ENCODE peak calls at places on chromosome 11, in ten cellular contexts. O is NCI-H2029 treated with DMSO at 0.1 percent for 48 hours; V is iPS-NIHi11; W is RPMI7951; N is WTC11; R is HFF-Myc; Q is right cardiac atrium; I is activated gamma-delta T cell treated with Interleukin-2 at 50 U/mL for 16 hours; C is effector memory CD8-positive, alpha-beta T cell; F is uterus. D is an unnamed sample.

GRCh38 chr11:33248416-33248957 is 8.7 kb upstream of the HIPK3 start:
- DNase-seq in W (no peak), F (no peak), N (no peak), O (no peak), R (no peak), C (no peak), V (no peak), I (no peak), Q (no peak), D (no peak)

GRCh38 chr11:57459112-57460016 is 964 bp upstream of the RTN4RL2 start:
- DNase-seq in F (no peak), W (no peak), R (no peak), O (no peak), I (peak; percentile 6), C (no peak), V (no peak), Q (no peak), N (peak; percentile 41), D (peak; percentile 18)

GRCh38 chr11:34053161-34053686 is 1.7 kb downstream of the CAPRIN1 start:
- DNase-seq in N (peak; percentile 66), I (peak; percentile 72), C (peak; percentile 72), Q (peak; percentile 75), V (peak; percentile 58), W (peak; percentile 75), F (peak; percentile 66), R (no peak), O (no peak), D (peak; percentile 73)

GRCh38 chr11:23021287-23021863 is 161.1 kb upstream of the CCDC179 start:
- DNase-seq in Q (no peak), W (no peak), O (peak; percentile 1), F (no peak), C (no peak), I (no peak), R (no peak), N (peak; percentile 35), V (peak; percentile 82), D (peak; percentile 28)

GRCh38 chr11:80916180-80916811 is 1475.5 kb upstream of the TENM4 start:
- DNase-seq in V (no peak), R (no peak), I (no peak), O (no peak), N (no peak), F (no peak), C (no peak), Q (no peak), W (no peak), D (no peak)

GRCh38 chr11:115477410-115477809 is 26.8 kb downstream of the CADM1 start:
- DNase-seq in I (no peak), V (no peak), O (peak; percentile 9), Q (no peak), F (no peak), R (no peak), C (no peak), W (no peak), N (no peak), D (no peak)

GRCh38 chr11:126329644-126330200 is 25.8 kb upstream of the ST3GAL4 start:
- DNase-seq in R (no peak), N (no peak), W (no peak), Q (no peak), C (peak; percentile 58), I (peak; percentile 37), O (no peak), V (no peak), F (no peak), D (no peak)

GRCh38 chr11:67489860-67490726 is 7.3 kb downstream of the AIP start:
- DNase-seq in W (no peak), V (no peak), I (no peak), C (no peak), R (no peak), F (no peak), O (no peak), N (no peak), Q (no peak), D (no peak)

GRCh38 chr11:84817998-84818397 is 809.1 kb downstream of the DLG2 start:
- DNase-seq in Q (no peak), V (no peak), F (no peak), C (no peak), I (no peak), O (no peak), R (no peak), N (no peak), W (peak; percentile 29), D (peak; percentile 82)

GRCh38 chr11:68016904-68017817 is 7.0 kb downstream of the ALDH3B1 start:
- DNase-seq in C (no peak), O (no peak), I (no peak), R (no peak), Q (no peak), N (no peak), V (no peak), W (no peak), F (no peak), D (no peak)

GRCh38 chr11:116930177-116930576 is 92.8 kb upstream of the APOA1 start:
- DNase-seq in Q (peak; percentile 24), I (peak; percentile 35), F (no peak), O (no peak), C (peak; percentile 33), V (no peak), W (no peak), N (no peak), R (no peak), D (peak; percentile 32)

GRCh38 chr11:111089759-111090158 is 155.8 kb upstream of the POU2AF2 start:
- DNase-seq in R (no peak), I (no peak), Q (no peak), C (no peak), N (no peak), F (no peak), V (no peak), O (no peak), W (no peak), D (no peak)

GRCh38 chr11:93767018-93767417 is 17.1 kb upstream of the MED17 start:
- DNase-seq in W (no peak), Q (no peak), R (no peak), F (no peak), C (no peak), V (no peak), I (no peak), O (no peak), N (no peak), D (no peak)

GRCh38 chr11:55401011-55401410 is 33.2 kb downstream of the OR4A15 start:
- DNase-seq in F (no peak), Q (no peak), O (no peak), N (no peak), W (no peak), C (no peak), V (no peak), R (no peak), I (no peak), D (no peak)

GRCh38 chr11:64379817-64380709 is 21.1 kb downstream of the RPS6KA4 start:
- DNase-seq in Q (no peak), V (no peak), W (no peak), N (no peak), C (no peak), O (no peak), I (no peak), F (no peak), R (no peak), D (no peak)

GRCh38 chr11:102471474-102471873 is 18.9 kb upstream of the TMEM123 start:
- DNase-seq in O (no peak), C (no peak), W (no peak), I (no peak), V (no peak), Q (no peak), N (no peak), R (no peak), F (no peak), D (no peak)

GRCh38 chr11:125287467-125288232 is 123.1 kb downstream of the PKNOX2 start:
- DNase-seq in V (peak; percentile 31), N (no peak), Q (peak; percentile 51), O (no peak), W (no peak), F (peak; percentile 66), R (no peak), C (no peak), I (no peak), D (no peak)

GRCh38 chr11:742156-742546 is 5.1 kb upstream of the TALDO1 start:
- DNase-seq in C (no peak), Q (no peak), V (no peak), I (no peak), W (no peak), F (no peak), O (no peak), R (no peak), N (no peak), D (no peak)

GRCh38 chr11:86069408-86070086 is 663 bp upstream of the PICALM start:
- DNase-seq in R (peak; percentile 92), N (no peak), F (peak; percentile 49), W (peak; percentile 96), Q (peak; percentile 18), V (peak; percentile 53), C (no peak), O (peak; percentile 71), I (no peak), D (peak; percentile 94)

GRCh38 chr11:46381836-46382643 is 571 bp downstream of the MDK start:
- DNase-seq in Q (no peak), I (no peak), V (no peak), W (no peak), R (no peak), F (no peak), C (no peak), N (peak; percentile 46), O (no peak), D (no peak)

GRCh38 chr11:102669664-102670063 is 35.9 kb downstream of the MMP27 start:
- DNase-seq in I (no peak), O (no peak), R (no peak), V (no peak), N (no peak), W (no peak), Q (no peak), C (no peak), F (no peak), D (no peak)

GRCh38 chr11:65558002-65558784 is at the start of gene LTBP3:
- DNase-seq in C (no peak), Q (peak; percentile 88), I (peak; percentile 39), W (peak; percentile 85), F (peak; percentile 84), V (peak; percentile 78), N (peak; percentile 60), R (no peak), O (peak; percentile 26), D (peak; percentile 79)

GRCh38 chr11:46643531-46643930 is 26.2 kb downstream of the ATG13 start:
- DNase-seq in R (no peak), N (no peak), W (no peak), Q (no peak), V (no peak), O (no peak), F (no peak), I (no peak), C (no peak), D (no peak)

GRCh38 chr11:126210871-126211235 is 597 bp downstream of the RPUSD4 start:
- DNase-seq in V (no peak), C (no peak), W (peak; percentile 3), R (no peak), O (no peak), N (no peak), I (no peak), Q (no peak), F (no peak), D (no peak)

GRCh38 chr11:100851584-100852152 is 164.6 kb downstream of the ARHGAP42 start:
- DNase-seq in N (no peak), Q (no peak), F (no peak), I (no peak), W (no peak), V (no peak), C (no peak), R (no peak), O (no peak), D (no peak)

GRCh38 chr11:69199583-69200295 is 44.0 kb downstream of the SMIM38 start:
- DNase-seq in C (no peak), I (no peak), W (no peak), F (no peak), O (no peak), N (no peak), Q (no peak), V (no peak), R (no peak), D (no peak)

GRCh38 chr11:132472411-132473205 is 1059.7 kb downstream of the OPCML start:
- DNase-seq in V (no peak), N (no peak), W (no peak), F (no peak), O (no peak), C (no peak), I (no peak), R (no peak), Q (no peak), D (no peak)

GRCh38 chr11:76041208-76041607 is 165.1 kb downstream of the WNT11 start:
- DNase-seq in C (no peak), Q (no peak), W (no peak), V (no peak), R (no peak), I (no peak), F (no peak), O (no peak), N (no peak), D (no peak)